ENCODE peak calls at places on chromosomes 13 and 19, in five cellular contexts. T, I, X, O and Q are unnamed samples.

GRCh38 chr19:19064098-19064722 is 416 bp downstream of the SLC25A42 start:
- DNase-seq in T (no peak), I (no peak), X (no peak), O (no peak), Q (no peak)

GRCh38 chr13:89803839-89804238 is 1543.6 kb upstream of the MIR17HG start:
- DNase-seq in T (no peak), I (no peak), X (no peak), O (no peak), Q (no peak)

GRCh38 chr13:93151277-93151676 is 75.3 kb upstream of the GPC6 start:
- DNase-seq in T (no peak), I (no peak), X (no peak), O (peak), Q (no peak)

GRCh38 chr13:30338952-30339351 is 31.6 kb upstream of the KATNAL1 start:
- DNase-seq in T (no peak), I (no peak), X (no peak), O (no peak), Q (no peak)

GRCh38 chr19:52492991-52493470 is 34.4 kb upstream of the ZNF808 start:
- DNase-seq in T (no peak), I (no peak), X (peak), O (no peak), Q (no peak)

GRCh38 chr13:25217023-25217909 is 45.2 kb upstream of the AMER2 start:
- DNase-seq in T (no peak), I (no peak), X (no peak), O (no peak), Q (no peak)

GRCh38 chr19:37936166-37936565 is 29.2 kb downstream of the SIPA1L3 start:
- DNase-seq in T (no peak), I (no peak), X (no peak), O (no peak), Q (no peak)

GRCh38 chr19:13060233-13060963 is 42.3 kb downstream of the LYL1 start:
- DNase-seq in T (no peak), I (peak), X (no peak), O (no peak), Q (no peak)

GRCh38 chr13:47696677-47697076 is 304.4 kb downstream of the SUCLA2 start:
- DNase-seq in T (no peak), I (no peak), X (no peak), O (no peak), Q (no peak)

GRCh38 chr19:45515807-45516401 is 8.6 kb downstream of the VASP start:
- DNase-seq in T (no peak), I (no peak), X (no peak), O (no peak), Q (no peak)

GRCh38 chr19:19816679-19817078 is 4.9 kb downstream of the ZNF506 start:
- DNase-seq in T (no peak), I (no peak), X (no peak), O (no peak), Q (no peak)

GRCh38 chr13:48873598-48873997 is 102.1 kb upstream of the FNDC3A start:
- DNase-seq in T (no peak), I (no peak), X (no peak), O (peak), Q (no peak)
- TF ChIP-seq CTCF in T (peak), I (no peak), X (no peak), O (peak), Q (no peak)

GRCh38 chr13:22801402-22802003 is 379.3 kb upstream of the SGCG start:
- DNase-seq in T (no peak), I (no peak), X (no peak), O (no peak), Q (no peak)
- TF ChIP-seq CTCF in T (peak), I (no peak), X (peak), O (no peak), Q (no peak)

GRCh38 chr19:42324655-42325307 is 654 bp upstream of the MEGF8 start:
- DNase-seq in T (no peak), I (no peak), X (peak), O (no peak), Q (no peak)
- TF ChIP-seq CTCF in T (peak), I (no peak), X (peak), O (no peak), Q (peak)

GRCh38 chr13:76023644-76024043 is 387.5 kb downstream of the LMO7 start:
- DNase-seq in T (no peak), I (no peak), X (no peak), O (peak), Q (no peak)

GRCh38 chr13:76017861-76018556 is 381.9 kb downstream of the LMO7 start:
- DNase-seq in T (no peak), I (no peak), X (no peak), O (no peak), Q (no peak)

GRCh38 chr13:76020421-76020955 is 384.4 kb downstream of the LMO7 start:
- DNase-seq in T (no peak), I (no peak), X (no peak), O (no peak), Q (no peak)

GRCh38 chr13:76016799-76017198 is 380.7 kb downstream of the LMO7 start:
- DNase-seq in T (no peak), I (no peak), X (peak), O (no peak), Q (no peak)

GRCh38 chr13:76019421-76020044 is 383.4 kb downstream of the LMO7 start:
- DNase-seq in T (no peak), I (peak), X (peak), O (no peak), Q (no peak)
- TF ChIP-seq CTCF in T (no peak), I (no peak), X (peak), O (peak), Q (no peak)

DNA sequence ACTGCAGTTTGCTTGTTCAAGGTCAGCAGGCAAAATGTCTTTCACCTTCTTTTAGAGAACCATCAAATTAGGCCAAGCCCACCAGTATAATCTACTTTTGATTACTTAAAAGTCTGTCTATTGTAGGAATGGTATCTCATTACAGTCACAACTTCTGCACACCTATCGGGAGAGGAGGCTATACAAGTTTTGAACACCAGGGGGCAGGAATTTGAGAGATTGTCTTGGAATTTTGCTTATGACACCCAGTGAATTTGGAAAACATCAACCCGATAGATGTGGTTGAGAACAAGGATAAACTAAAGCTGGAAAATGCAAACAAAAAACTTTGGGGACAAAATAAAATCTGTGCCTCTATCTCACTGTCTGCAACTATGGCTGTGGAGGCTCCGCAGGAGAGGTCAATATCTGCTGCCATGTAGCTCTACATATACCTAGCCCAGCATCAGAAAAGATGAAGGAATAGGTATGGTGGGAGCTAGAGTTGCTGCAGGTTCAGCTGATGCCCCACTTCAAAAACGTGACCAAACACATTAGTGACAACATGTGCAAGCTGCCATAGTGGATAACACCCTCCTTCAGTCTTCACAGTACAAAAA is 1299.2 kb upstream of the SPRY2 start:
- DNase-seq in T (no peak), I (no peak), X (peak), O (no peak), Q (no peak)
- TF ChIP-seq CTCF in T (no peak), I (peak), X (peak), O (peak), Q (no peak)

GRCh38 chr13:53342623-53343022 is 314.0 kb downstream of the OLFM4 start:
- DNase-seq in T (no peak), I (no peak), X (no peak), O (no peak), Q (no peak)
- TF ChIP-seq CTCF in T (no peak), I (no peak), X (no peak), O (no peak), Q (no peak)

GRCh38 chr13:100989424-100989823 is 314.8 kb upstream of the TMTC4 start:
- DNase-seq in T (no peak), I (no peak), X (no peak), O (no peak), Q (no peak)

GRCh38 chr13:100984349-100984748 is 309.8 kb upstream of the TMTC4 start:
- DNase-seq in T (no peak), I (no peak), X (no peak), O (no peak), Q (no peak)

GRCh38 chr13:100986571-100986970 is 312.0 kb upstream of the TMTC4 start:
- DNase-seq in T (no peak), I (no peak), X (no peak), O (no peak), Q (no peak)

GRCh38 chr13:100983111-100983510 is 308.5 kb upstream of the TMTC4 start:
- DNase-seq in T (no peak), I (no peak), X (no peak), O (no peak), Q (no peak)

DNA sequence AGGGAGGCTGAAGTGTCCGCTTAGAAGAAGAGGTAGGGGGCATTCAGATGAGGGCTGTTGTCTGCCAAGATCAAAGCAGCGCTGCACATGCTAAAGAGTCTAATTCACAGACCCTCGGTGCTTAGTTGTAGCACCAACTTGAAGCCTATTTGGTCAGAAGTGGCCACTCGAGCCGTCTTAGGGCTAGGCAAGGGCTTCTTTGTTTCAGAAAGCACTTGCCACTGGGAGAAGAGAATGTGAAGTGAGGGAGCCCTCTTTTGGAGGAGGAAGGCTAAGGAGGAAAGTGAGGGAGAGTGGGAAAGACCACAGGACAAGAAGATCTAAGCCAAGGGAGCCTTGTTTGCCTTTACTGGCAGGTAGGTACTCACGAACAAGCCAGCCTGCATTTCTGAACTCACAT is 313.4 kb upstream of the TMTC4 start:
- DNase-seq in T (no peak), I (no peak), X (no peak), O (no peak), Q (no peak)
- TF ChIP-seq CTCF in T (no peak), I (no peak), X (no peak), O (no peak), Q (no peak)

GRCh38 chr19:1125601-1126533 is 22.1 kb downstream of the GPX4 start:
- DNase-seq in T (no peak), I (no peak), X (no peak), O (no peak), Q (no peak)
- TF ChIP-seq CTCF in T (no peak), I (no peak), X (no peak), O (no peak), Q (no peak)

DNA sequence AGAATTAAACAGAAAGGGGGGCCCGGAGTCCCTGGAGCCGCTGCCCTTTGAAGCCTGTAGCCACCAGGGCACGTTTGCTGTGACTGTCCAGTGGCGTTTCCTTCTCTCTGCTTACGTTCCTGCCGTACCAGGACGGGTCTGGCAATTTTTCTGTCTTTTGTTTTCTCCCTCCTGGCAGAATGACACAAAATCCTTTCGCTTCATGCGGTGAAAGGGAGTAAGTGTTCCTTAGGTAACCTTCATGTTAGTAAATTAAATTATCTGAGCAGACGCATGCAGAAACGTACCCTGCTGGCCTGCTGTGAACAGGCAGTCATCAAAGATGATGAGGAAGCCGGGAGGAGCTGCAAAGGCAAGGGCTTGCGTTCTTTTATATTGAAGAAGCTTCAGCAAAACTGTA is 299.3 kb upstream of the ARGLU1 start:
- DNase-seq in T (no peak), I (no peak), X (no peak), O (no peak), Q (no peak)
- TF ChIP-seq CTCF in T (no peak), I (no peak), X (no peak), O (no peak), Q (no peak)